ENCODE peak calls at places on chromosomes 13 and 19, in four cellular contexts. D is PC-3, T is Karpas-422, H is BJ. A is an unnamed sample.

GRCh38 chr19:3458595-3459284 is 21.6 kb downstream of the SMIM24 start:
- DNase-seq in D (no peak), T (no peak), H (no peak), A (no peak)

GRCh38 chr19:36266375-36266961 is 51.6 kb downstream of the ZNF146 start:
- DNase-seq in D (no peak), T (no peak), H (no peak), A (no peak)

GRCh38 chr19:2820112-2820702 is 539 bp downstream of the ZNF554 start:
- DNase-seq in D (no peak), T (peak; percentile 49), H (no peak), A (no peak)

GRCh38 chr19:18436651-18437478 is 1.1 kb downstream of the ISYNA1 start:
- DNase-seq in D (peak; percentile 38), T (peak; percentile 93), H (no peak), A (peak; percentile 38)

GRCh38 chr19:3114811-3115210 is 20.6 kb downstream of the GNA11 start:
- DNase-seq in D (no peak), T (no peak), H (no peak), A (no peak)

GRCh38 chr13:43357435-43358065 is 334.2 kb downstream of the DNAJC15 start:
- DNase-seq in D (no peak), T (no peak), H (no peak), A (no peak)

GRCh38 chr13:113491418-113491883 is 940 bp upstream of the DCUN1D2 start:
- DNase-seq in D (peak; percentile 11), T (no peak), H (no peak), A (no peak)

GRCh38 chr19:4130635-4131438 is 6.9 kb upstream of the MAP2K2 start:
- DNase-seq in D (peak; percentile 58), T (no peak), H (peak; percentile 57), A (peak; percentile 69)

GRCh38 chr19:18389095-18389735 is 3.3 kb downstream of the GDF15 start:
- DNase-seq in D (no peak), T (no peak), H (no peak), A (no peak)

GRCh38 chr19:13953021-13953531 is 767 bp downstream of the DCAF15 start:
- DNase-seq in D (peak; percentile 46), T (peak; percentile 53), H (no peak), A (peak; percentile 58)

GRCh38 chr19:47541507-47541906 is 26.6 kb upstream of the NAPA start:
- DNase-seq in D (no peak), T (no peak), H (no peak), A (no peak)

GRCh38 chr13:21673592-21674270 is 2.9 kb downstream of the FGF9 start:
- DNase-seq in D (peak; percentile 42), T (peak; percentile 75), H (no peak), A (no peak)

GRCh38 chr19:41921280-41922219 is 6.7 kb downstream of the ERFL start:
- DNase-seq in D (no peak), T (peak; percentile 51), H (no peak), A (no peak)

GRCh38 chr19:41922585-41922984 is 5.7 kb downstream of the ERFL start:
- DNase-seq in D (no peak), T (no peak), H (no peak), A (no peak)

GRCh38 chr19:41924151-41925145 is 3.8 kb downstream of the ERFL start:
- DNase-seq in D (no peak), T (no peak), H (no peak), A (no peak)

GRCh38 chr19:41922220-41922576 is 6.1 kb downstream of the ERFL start:
- DNase-seq in D (no peak), T (no peak), H (no peak), A (no peak)

DNA sequence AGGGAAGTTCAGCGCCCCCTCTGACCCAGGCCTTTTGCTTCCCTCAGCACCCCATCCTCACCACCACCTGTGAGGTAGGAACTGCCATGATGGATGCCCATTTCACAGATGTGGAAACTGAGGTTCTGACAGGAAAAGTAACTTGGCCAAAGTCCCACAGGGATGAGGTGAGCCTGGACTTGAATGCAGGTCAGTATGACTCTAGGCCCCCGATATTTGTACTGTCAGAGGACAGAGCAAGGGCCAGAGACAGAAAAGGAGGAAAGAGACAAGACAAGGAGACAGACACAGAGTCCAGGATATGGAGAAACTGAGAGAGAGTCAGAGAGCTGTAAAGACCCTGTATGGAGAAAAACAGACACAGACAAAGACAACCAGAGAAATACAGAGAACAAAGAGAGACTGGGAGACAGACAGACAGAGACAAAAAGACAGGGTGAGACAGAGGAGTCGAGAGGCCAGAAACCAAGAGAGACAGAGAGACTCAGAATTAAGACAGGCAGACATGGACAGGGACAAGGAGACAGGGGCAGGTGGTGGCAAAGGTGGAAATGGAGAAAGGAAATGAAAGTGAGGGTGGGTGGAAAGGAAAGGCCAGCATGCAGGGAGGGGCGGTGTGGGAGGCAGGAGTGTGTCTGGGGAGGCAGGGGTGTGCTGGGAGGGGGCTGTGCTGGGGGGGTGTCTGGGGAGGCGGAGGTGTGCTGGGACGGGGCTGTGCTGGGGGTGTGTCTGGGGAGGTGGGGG is 5.0 kb downstream of the ERFL start:
- DNase-seq in D (no peak), T (no peak), H (no peak), A (no peak)
- H3K27me3 ChIP-seq in D (peaks cover 6% of the 10 kb centered on the region), T (no peaks in the 10 kb centered on the region), H (peaks cover 50% of the 10 kb centered on the region), A (peaks cover 55% of the 10 kb centered on the region)

GRCh38 chr13:108146642-108147041 is 68.7 kb downstream of the LIG4 start:
- DNase-seq in D (no peak), T (no peak), H (no peak), A (no peak)
- H3K27me3 ChIP-seq in D (peaks cover 3% of the 10 kb centered on the region), T (no peaks in the 10 kb centered on the region), H (no peaks in the 10 kb centered on the region), A (no peaks in the 10 kb centered on the region)

DNA sequence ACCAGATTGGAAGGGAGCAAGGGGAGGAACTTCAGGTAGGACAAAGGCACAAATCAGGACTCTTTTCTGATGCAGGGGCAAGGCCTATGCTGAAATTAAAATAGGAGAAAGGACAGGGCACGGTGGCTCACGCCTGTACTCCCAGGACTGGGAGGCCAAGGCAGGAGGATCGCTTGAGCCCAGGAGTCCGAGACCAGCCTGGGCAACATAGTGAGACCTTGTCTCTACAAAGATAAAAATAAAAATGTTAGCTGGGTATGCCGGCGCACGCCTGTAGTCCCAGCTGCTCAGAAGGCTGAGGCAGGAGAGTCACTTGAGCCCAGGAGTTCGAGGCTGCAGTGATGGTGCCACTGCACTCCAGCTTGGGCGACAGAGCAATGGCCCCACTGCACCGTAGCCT is 5.7 kb downstream of the SLC17A7 start:
- DNase-seq in D (no peak), T (no peak), H (no peak), A (no peak)
- H3K27me3 ChIP-seq in D (peaks cover 44% of the 10 kb centered on the region), T (no peaks in the 10 kb centered on the region), H (peaks cover 64% of the 10 kb centered on the region), A (peaks cover 55% of the 10 kb centered on the region)

GRCh38 chr19:42152285-42152684 is 20.0 kb upstream of the POU2F2 start:
- DNase-seq in D (no peak), T (no peak), H (no peak), A (no peak)

GRCh38 chr19:42150353-42150752 is 18.1 kb upstream of the POU2F2 start:
- DNase-seq in D (no peak), T (no peak), H (no peak), A (no peak)

GRCh38 chr19:42150940-42151339 is 18.7 kb upstream of the POU2F2 start:
- DNase-seq in D (no peak), T (no peak), H (no peak), A (no peak)

GRCh38 chr19:42152876-42153275 is 20.6 kb upstream of the POU2F2 start:
- DNase-seq in D (no peak), T (no peak), H (no peak), A (no peak)

DNA sequence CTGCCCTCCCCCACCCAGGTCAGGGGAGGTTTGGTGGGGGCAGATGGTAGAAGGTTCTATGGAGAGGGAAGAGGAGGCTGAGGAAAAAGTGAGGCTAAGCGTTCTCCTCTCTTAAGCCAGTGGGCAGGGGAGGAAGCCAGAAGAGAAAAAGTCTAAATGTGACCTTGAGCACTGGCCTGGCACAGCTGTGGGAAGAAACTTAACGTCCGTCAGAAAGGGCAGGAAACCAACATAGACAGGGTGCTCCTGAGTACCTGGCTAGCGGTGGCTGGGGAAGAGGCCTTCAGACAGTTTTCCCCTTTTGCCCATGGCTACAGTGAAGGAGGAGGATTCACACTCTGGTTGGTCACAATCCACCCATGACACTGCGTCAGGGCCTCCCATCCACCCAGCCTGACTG is 19.5 kb upstream of the POU2F2 start:
- DNase-seq in D (no peak), T (no peak), H (no peak), A (no peak)
- H3K27me3 ChIP-seq in D (no peaks in the 10 kb centered on the region), T (no peaks in the 10 kb centered on the region), H (peaks cover 65% of the 10 kb centered on the region), A (peaks cover 37% of the 10 kb centered on the region)

DNA sequence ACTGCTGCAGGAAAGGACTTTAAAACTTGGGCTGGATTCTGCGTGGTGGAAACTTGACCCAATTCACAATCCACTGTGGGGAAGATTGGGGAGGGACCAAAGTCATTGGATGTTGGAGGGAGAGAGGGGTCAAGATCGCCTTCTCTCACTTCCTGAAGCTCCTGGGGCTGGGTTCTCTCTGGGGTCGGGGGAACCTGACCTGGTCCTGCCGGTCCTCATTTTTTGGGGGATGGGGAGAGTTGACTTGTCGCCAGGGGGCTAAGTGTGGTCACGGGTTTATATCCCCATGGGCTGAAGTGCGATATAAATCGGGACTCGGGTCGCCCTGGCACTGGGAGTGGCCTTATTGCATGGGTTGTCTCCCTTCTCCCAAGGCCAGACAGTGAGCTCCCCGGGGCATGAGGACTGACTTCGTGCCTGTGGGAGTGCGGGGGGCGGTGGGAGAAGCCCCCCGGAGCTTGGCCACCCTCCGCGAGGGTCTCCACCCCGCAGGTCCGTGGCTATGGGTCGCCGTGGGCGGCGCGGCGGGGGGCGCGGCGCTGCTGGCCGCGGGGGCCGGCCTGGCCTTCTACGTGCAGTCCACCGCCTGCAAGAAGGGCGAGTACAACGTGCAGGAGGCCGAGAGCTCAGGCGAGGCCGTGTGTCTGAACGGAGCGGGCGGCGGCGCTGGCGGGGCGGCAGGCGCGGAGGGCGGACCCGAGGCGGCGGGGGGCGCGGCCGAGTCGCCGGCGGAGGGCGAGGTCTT is 6.3 kb downstream of the ICAM5 start:
- DNase-seq in D (no peak), T (no peak), H (no peak), A (no peak)
- H3K27me3 ChIP-seq in D (peaks cover 9% of the 10 kb centered on the region), T (no peaks in the 10 kb centered on the region), H (peaks cover 8% of the 10 kb centered on the region), A (no peaks in the 10 kb centered on the region)

GRCh38 chr13:27969866-27970229 is 733 bp upstream of the CDX2 start:
- DNase-seq in D (no peak), T (no peak), H (no peak), A (no peak)

GRCh38 chr13:27971776-27972618 is 2.9 kb upstream of the CDX2 start:
- DNase-seq in D (no peak), T (peak; percentile 22), H (no peak), A (no peak)

GRCh38 chr13:27972619-27972877 is 3.4 kb upstream of the CDX2 start:
- DNase-seq in D (no peak), T (peak; percentile 17), H (no peak), A (no peak)

GRCh38 chr13:27970382-27971235 is 1.5 kb upstream of the CDX2 start:
- DNase-seq in D (no peak), T (no peak), H (no peak), A (no peak)

GRCh38 chr13:27971236-27971645 is 2.1 kb upstream of the CDX2 start:
- DNase-seq in D (no peak), T (no peak), H (no peak), A (no peak)
- H3K27me3 ChIP-seq in D (peaks cover 40% of the 10 kb centered on the region), T (no peaks in the 10 kb centered on the region), H (peaks cover 82% of the 10 kb centered on the region), A (peaks cover 74% of the 10 kb centered on the region)

DNA sequence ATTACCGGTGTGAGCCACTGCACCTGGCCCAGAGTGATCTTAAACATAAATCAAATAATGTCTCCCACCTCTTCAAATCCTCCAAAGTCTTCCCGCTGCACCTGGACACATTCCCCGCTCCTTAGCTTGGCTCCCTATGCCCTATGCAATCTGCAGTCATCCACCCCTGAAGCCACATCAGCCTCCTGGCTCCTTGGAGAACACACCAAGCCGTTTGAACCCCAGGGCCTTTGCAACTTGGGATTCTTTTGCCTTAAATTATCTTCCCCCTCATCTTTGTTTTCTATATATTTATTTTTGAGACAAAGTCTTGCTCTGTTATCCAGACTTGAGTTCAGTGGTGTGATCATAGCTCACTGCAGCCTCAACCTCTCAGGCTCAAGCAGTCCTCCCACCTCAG is 2.7 kb upstream of the DNAAF3 start:
- DNase-seq in D (no peak), T (no peak), H (no peak), A (no peak)
- H3K27me3 ChIP-seq in D (no peaks in the 10 kb centered on the region), T (no peaks in the 10 kb centered on the region), H (peaks cover 4% of the 10 kb centered on the region), A (no peaks in the 10 kb centered on the region)

A was measured in bronchial epithelial cell.